ENCODE peak calls at places on chromosomes 6 and 20, in four cellular contexts. One of them, this sample, is unnamed.

GRCh38 chr20:7497985-7498384 is 442.3 kb downstream of the HAO1 start:
- DNase-seq in A549: peak; percentile 61
- DNase-seq in left lung: no peak
- DNase-seq in HCT116: no peak
- DNase-seq in this sample: no peak

GRCh38 chr6:13863699-13864155 is 49.4 kb upstream of the MCUR1 start:
- DNase-seq in left lung: no peak
- DNase-seq in HCT116: no peak
- DNase-seq in A549: no peak
- DNase-seq in this sample: no peak

GRCh38 chr6:117829594-117830319 is 77.3 kb upstream of the SLC35F1 start:
- DNase-seq in A549: peak; percentile 45
- DNase-seq in HCT116: peak; percentile 51
- DNase-seq in left lung: no peak
- DNase-seq in this sample: peak; percentile 35

GRCh38 chr6:151669208-151669560 is 138.3 kb upstream of the ESR1 start:
- DNase-seq in HCT116: no peak
- DNase-seq in left lung: no peak
- DNase-seq in A549: no peak
- DNase-seq in this sample: no peak

GRCh38 chr6:159989471-159989870 is 20.6 kb downstream of the IGF2R start:
- DNase-seq in A549: no peak
- DNase-seq in left lung: no peak
- DNase-seq in HCT116: no peak
- DNase-seq in this sample: no peak

GRCh38 chr6:148825492-148825891 is 78.7 kb downstream of the UST start:
- DNase-seq in HCT116: no peak
- DNase-seq in A549: no peak
- DNase-seq in left lung: no peak
- DNase-seq in this sample: no peak

GRCh38 chr6:134374486-134374885 is 56.6 kb upstream of the SGK1 start:
- DNase-seq in A549: no peak
- DNase-seq in left lung: no peak
- DNase-seq in HCT116: no peak
- DNase-seq in this sample: peak; percentile 10

GRCh38 chr6:30985490-30985889 is 2.0 kb downstream of the MUC21 start:
- DNase-seq in HCT116: no peak
- DNase-seq in left lung: no peak
- DNase-seq in A549: no peak
- DNase-seq in this sample: no peak

GRCh38 chr20:44416082-44416715 is 59.5 kb upstream of the TTPAL start:
- DNase-seq in A549: no peak
- DNase-seq in left lung: no peak
- DNase-seq in HCT116: no peak
- DNase-seq in this sample: no peak

GRCh38 chr20:2204021-2204420 is 91.8 kb upstream of the TGM3 start:
- DNase-seq in A549: no peak
- DNase-seq in HCT116: no peak
- DNase-seq in left lung: no peak
- DNase-seq in this sample: no peak

GRCh38 chr20:10074513-10074912 is 39.7 kb downstream of the ANKEF1 start:
- DNase-seq in HCT116: peak; percentile 29
- DNase-seq in left lung: no peak
- DNase-seq in A549: peak; percentile 81
- DNase-seq in this sample: peak; percentile 78

GRCh38 chr6:168415149-168415992 is 25.6 kb upstream of the SMOC2 start:
- DNase-seq in HCT116: no peak
- DNase-seq in left lung: peak; percentile 54
- DNase-seq in A549: no peak
- DNase-seq in this sample: no peak

GRCh38 chr20:8008733-8009132 is 10.8 kb downstream of the TMX4 start:
- DNase-seq in A549: no peak
- DNase-seq in HCT116: no peak
- DNase-seq in left lung: no peak
- DNase-seq in this sample: no peak

GRCh38 chr6:140230282-140230681 is 855.8 kb upstream of the CITED2 start:
- DNase-seq in left lung: peak; percentile 37
- DNase-seq in HCT116: no peak
- DNase-seq in A549: no peak
- DNase-seq in this sample: no peak

GRCh38 chr20:41364967-41365765 is 1.5 kb downstream of the EMILIN3 start:
- DNase-seq in HCT116: no peak
- DNase-seq in A549: no peak
- DNase-seq in left lung: no peak
- DNase-seq in this sample: no peak

GRCh38 chr6:143405381-143406154 is 44.9 kb downstream of the ADAT2 start:
- DNase-seq in left lung: no peak
- DNase-seq in HCT116: no peak
- DNase-seq in A549: no peak
- DNase-seq in this sample: peak; percentile 70

GRCh38 chr6:132798820-132799538 is 542 bp upstream of the SLC18B1 start:
- DNase-seq in left lung: peak; percentile 81
- DNase-seq in A549: peak; percentile 76
- DNase-seq in HCT116: peak; percentile 76
- DNase-seq in this sample: peak; percentile 49

DNA sequence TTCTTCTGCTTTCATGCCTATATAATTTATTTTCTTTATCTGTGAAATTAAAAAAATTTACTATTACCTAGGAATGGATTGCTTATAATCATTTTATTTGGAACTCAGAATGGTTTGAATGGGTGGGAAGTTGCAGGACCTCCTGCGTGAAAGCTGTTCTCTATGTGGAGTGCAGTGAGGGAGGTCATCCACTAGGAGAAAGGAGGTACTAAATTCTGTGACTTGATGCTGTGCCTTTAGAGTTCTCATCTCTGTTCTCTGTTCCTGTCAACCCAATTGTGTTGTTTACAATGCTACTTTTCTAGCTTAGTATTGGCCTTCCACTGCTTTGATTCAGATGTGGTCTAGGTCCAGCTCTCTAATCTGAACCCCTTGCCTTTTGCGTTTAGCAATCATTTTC is 65.0 kb upstream of the HIVEP1 start:
- DNase-seq in left lung: no peak
- DNase-seq in A549: no peak
- DNase-seq in HCT116: no peak
- DNase-seq in this sample: no peak
- TF ChIP-seq CTCF in left lung: no peak
- TF ChIP-seq CTCF in A549: no peak
- TF ChIP-seq CTCF in HCT116: peak; percentile 34
- TF ChIP-seq CTCF in this sample: peak; percentile 31

GRCh38 chr20:650954-651353 is 2.0 kb downstream of the SRXN1 start:
- DNase-seq in HCT116: no peak
- DNase-seq in left lung: no peak
- DNase-seq in A549: peak; percentile 68
- DNase-seq in this sample: no peak
- TF ChIP-seq CTCF in HCT116: peak; percentile 33
- TF ChIP-seq CTCF in left lung: peak; percentile 8
- TF ChIP-seq CTCF in A549: no peak
- TF ChIP-seq CTCF in this sample: peak; percentile 45

DNA sequence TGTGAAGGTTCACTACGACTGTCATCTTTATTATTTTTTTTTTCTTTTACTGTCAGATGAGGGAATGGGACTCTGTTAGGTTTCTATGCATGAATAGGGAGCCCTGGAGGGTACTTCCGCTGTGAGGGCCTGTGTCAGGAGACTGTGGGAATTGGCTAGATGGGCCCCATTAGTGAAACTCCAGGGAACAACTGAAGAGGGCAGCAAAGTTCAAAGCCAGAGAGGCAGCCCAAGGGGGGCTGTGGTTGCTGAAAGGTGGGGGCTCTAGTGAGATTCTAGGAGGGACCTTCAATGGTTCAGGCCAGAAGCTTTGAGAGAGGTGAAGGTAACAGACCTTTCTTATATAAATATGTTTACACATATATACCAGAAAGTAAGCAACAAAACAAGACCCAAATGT is 13.2 kb upstream of the EPB41L1 start:
- DNase-seq in HCT116: no peak
- DNase-seq in left lung: no peak
- DNase-seq in A549: no peak
- DNase-seq in this sample: no peak
- TF ChIP-seq CTCF in HCT116: peak; percentile 19
- TF ChIP-seq CTCF in left lung: no peak
- TF ChIP-seq CTCF in A549: peak; percentile 8
- TF ChIP-seq CTCF in this sample: peak; percentile 22

GRCh38 chr6:16239090-16239797 is 857 bp downstream of the GMPR start:
- DNase-seq in A549: no peak
- DNase-seq in HCT116: no peak
- DNase-seq in left lung: peak; percentile 90
- DNase-seq in this sample: no peak
- TF ChIP-seq CTCF in A549: no peak
- TF ChIP-seq CTCF in HCT116: peak; percentile 66
- TF ChIP-seq CTCF in left lung: peak; percentile 55
- TF ChIP-seq CTCF in this sample: peak; percentile 38

DNA sequence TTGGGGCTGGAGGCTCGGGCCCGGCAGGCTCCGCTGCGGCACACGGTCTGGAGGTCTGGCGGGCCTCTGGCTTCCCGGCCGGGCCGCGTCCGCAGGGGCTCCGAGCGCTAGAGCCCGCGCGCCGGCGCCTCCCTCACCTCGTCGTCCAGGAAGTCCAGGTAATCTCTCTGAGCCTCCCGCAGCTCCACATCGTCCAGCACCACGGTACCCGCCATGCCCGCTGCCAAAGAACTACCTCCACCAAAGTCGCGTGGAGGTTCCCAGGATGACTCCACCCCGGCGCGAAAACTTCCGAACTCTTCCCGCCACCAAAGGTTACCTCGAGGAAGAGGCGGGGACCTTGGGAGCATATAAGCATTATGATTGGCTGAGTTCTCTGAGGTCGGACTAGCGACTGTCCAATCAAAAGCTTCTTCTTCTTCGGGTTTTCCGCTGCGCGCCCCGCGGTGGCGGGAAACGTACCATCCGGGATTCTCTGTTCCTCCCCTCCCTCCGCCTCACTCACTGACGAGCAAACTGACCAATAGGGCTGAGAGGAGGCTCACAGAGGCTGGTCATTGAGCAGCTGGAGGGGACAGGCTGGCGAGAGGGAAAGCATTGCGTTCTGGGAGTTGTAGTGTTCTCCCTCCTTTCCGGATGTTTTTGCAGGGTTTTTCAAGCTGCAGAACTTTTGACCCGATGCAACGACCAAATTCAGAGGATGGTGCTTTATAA is at the start of gene MCM3:
- DNase-seq in A549: peak; percentile 98
- DNase-seq in HCT116: peak; percentile 99
- DNase-seq in left lung: peak; percentile 94
- DNase-seq in this sample: peak; percentile 99
- TF ChIP-seq CTCF in A549: no peak
- TF ChIP-seq CTCF in HCT116: no peak
- TF ChIP-seq CTCF in left lung: peak; percentile 4
- TF ChIP-seq CTCF in this sample: no peak

DNA sequence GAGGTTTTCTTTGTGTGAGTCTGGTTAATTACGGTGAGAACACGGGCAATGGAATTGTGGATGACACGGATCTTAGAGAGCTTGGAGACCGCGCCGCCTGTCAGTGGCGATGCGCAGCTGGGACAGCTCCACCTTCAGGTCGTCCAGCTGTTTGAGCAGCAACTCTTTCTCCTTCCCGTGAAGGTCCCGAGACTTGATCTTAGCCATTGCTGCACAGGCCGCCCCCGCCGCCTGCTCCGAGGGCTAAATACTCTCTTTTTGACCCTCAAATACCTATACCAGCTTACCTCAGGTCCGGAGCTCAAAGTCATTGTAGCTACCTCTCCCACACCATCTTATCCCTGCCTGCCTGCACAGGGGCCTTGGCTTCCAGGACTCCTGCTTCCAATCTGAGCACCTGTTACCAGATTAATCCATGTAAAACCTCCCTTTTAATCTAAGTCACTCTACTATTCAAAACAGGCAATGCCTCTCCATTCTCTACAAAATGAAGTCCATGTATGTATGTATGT is 100.2 kb downstream of the PREP start:
- DNase-seq in A549: no peak
- DNase-seq in left lung: no peak
- DNase-seq in HCT116: no peak
- DNase-seq in this sample: no peak
- TF ChIP-seq CTCF in A549: no peak
- TF ChIP-seq CTCF in left lung: no peak
- TF ChIP-seq CTCF in HCT116: no peak
- TF ChIP-seq CTCF in this sample: peak; percentile 39

GRCh38 chr6:101393291-101394251 is at the start of gene GRIK2:
- DNase-seq in HCT116: no peak
- DNase-seq in A549: no peak
- DNase-seq in left lung: peak; percentile 77
- DNase-seq in this sample: peak; percentile 76
- TF ChIP-seq CTCF in HCT116: peak; percentile 28
- TF ChIP-seq CTCF in A549: peak; percentile 6
- TF ChIP-seq CTCF in left lung: no peak
- TF ChIP-seq CTCF in this sample: peak; percentile 80

DNA sequence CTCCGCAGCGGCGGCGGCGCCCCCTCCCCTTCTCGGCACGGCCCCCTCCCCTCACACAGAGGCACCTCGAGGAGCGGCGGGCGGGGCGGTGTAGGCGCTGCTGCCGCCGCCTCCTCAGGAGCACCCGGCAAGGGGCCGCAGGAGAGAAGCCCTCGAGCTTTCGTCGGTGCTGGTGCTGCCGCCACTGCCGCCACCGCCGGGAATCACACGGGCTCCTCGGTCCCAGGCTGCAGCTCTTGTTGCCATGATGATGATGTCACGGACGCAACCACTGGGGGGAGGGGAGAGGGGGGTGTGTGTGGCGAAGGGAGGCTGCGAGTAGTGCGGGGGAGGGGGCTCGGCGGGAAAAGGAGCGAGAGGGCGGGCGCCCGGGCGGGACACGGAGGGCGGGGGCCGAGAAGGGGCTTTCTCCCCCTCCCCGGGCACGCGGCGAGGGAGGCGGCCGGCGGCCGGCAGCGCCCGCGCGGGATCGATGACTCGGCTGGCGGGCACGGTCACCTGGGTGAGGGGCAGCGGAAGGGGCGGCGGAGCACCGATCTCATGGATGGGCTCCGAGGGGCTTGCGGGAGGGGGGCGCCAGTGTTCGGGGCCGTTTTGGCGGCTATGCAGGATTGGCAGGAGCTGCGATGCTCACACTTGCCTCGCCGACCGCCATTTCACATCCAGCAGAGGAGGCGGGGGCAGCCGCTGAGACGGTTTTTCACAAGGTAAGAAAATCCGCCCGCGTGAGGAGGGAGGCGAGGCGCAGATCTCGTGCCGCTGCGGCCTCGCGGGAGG is at the start of gene REV3L:
- DNase-seq in A549: peak; percentile 90
- DNase-seq in left lung: peak; percentile 91
- DNase-seq in HCT116: peak; percentile 64
- DNase-seq in this sample: peak; percentile 75
- TF ChIP-seq CTCF in A549: no peak
- TF ChIP-seq CTCF in left lung: no peak
- TF ChIP-seq CTCF in HCT116: no peak
- TF ChIP-seq CTCF in this sample: peak; percentile 6